ENCODE peak calls at places on chromosomes 7 and 10, in ten cellular contexts. L, N, F, R, W, A, Y, C, Z and M are unnamed samples.

GRCh38 chr10:47322300-47323061 is at the start of gene GDF2:
- DNase-seq in L (no peak), N (no peak), F (no peak), R (no peak), W (no peak), A (no peak), Y (no peak), C (no peak), Z (no peak), M (no peak)

GRCh38 chr7:36161996-36162395 is 8.9 kb downstream of the EEPD1 start:
- DNase-seq in L (no peak), N (no peak), F (no peak), R (no peak), W (no peak), A (no peak), Y (no peak), C (no peak), Z (no peak), M (no peak)

GRCh38 chr7:96284838-96285237 is 37.1 kb downstream of the SLC25A13 start:
- DNase-seq in L (no peak), N (no peak), F (no peak), R (no peak), W (no peak), A (no peak), Y (no peak), C (no peak), Z (no peak), M (no peak)

GRCh38 chr7:123936388-123936787 is 11.3 kb downstream of the SPAM1 start:
- DNase-seq in L (no peak), N (no peak), F (no peak), R (no peak), W (no peak), A (no peak), Y (no peak), C (no peak), Z (no peak), M (no peak)

GRCh38 chr7:83677180-83677866 is 28.4 kb upstream of the SEMA3E start:
- DNase-seq in L (no peak), N (no peak), F (no peak), R (no peak), W (no peak), A (no peak), Y (no peak), C (no peak), Z (peak; percentile 32), M (peak; percentile 12)

GRCh38 chr10:127069436-127069835 is 127.0 kb downstream of the INSYN2A start:
- DNase-seq in L (no peak), N (no peak), F (no peak), R (no peak), W (no peak), A (no peak), Y (no peak), C (no peak), Z (no peak), M (no peak)

GRCh38 chr7:159197066-159197975 is 52.7 kb upstream of the VIPR2 start:
- DNase-seq in L (no peak), N (peak; percentile 55), F (peak; percentile 55), R (no peak), W (no peak), A (peak; percentile 24), Y (no peak), C (no peak), Z (no peak), M (peak; percentile 91)

GRCh38 chr7:144786522-144786921 is 49.3 kb downstream of the TPK1 start:
- DNase-seq in L (no peak), N (no peak), F (no peak), R (no peak), W (no peak), A (no peak), Y (no peak), C (no peak), Z (no peak), M (peak; percentile 13)

GRCh38 chr10:22927661-22928403 is at the start of gene ARMC3:
- DNase-seq in L (peak; percentile 52), N (peak; percentile 75), F (peak; percentile 51), R (peak; percentile 65), W (peak; percentile 9), A (peak; percentile 45), Y (peak; percentile 82), C (peak; percentile 75), Z (peak; percentile 70), M (peak; percentile 69)

GRCh38 chr7:128909605-128910568 is 622 bp downstream of the KCP start:
- DNase-seq in L (no peak), N (no peak), F (no peak), R (no peak), W (no peak), A (no peak), Y (no peak), C (no peak), Z (peak; percentile 50), M (no peak)

GRCh38 chr7:29865526-29865925 is 59.2 kb downstream of the WIPF3 start:
- DNase-seq in L (no peak), N (no peak), F (no peak), R (no peak), W (no peak), A (no peak), Y (no peak), C (no peak), Z (no peak), M (peak; percentile 26)

GRCh38 chr7:30038182-30038980 is 10.2 kb downstream of the PLEKHA8 start:
- DNase-seq in L (no peak), N (no peak), F (no peak), R (no peak), W (no peak), A (no peak), Y (no peak), C (no peak), Z (no peak), M (no peak)

GRCh38 chr7:142774826-142775225 is 4.1 kb downstream of the PRSS2 start:
- DNase-seq in L (no peak), N (no peak), F (no peak), R (no peak), W (no peak), A (no peak), Y (no peak), C (no peak), Z (no peak), M (no peak)

GRCh38 chr7:127644484-127644883 is 7.5 kb upstream of the SND1 start:
- DNase-seq in L (no peak), N (no peak), F (no peak), R (no peak), W (no peak), A (no peak), Y (no peak), C (no peak), Z (no peak), M (no peak)

GRCh38 chr7:157785021-157785441 is 448.2 kb downstream of the DNAJB6 start:
- DNase-seq in L (no peak), N (no peak), F (no peak), R (no peak), W (no peak), A (no peak), Y (peak; percentile 20), C (peak; percentile 55), Z (no peak), M (no peak)

GRCh38 chr10:126133906-126134703 is 237.7 kb downstream of the FANK1 start:
- DNase-seq in L (no peak), N (no peak), F (no peak), R (no peak), W (no peak), A (no peak), Y (no peak), C (no peak), Z (no peak), M (peak; percentile 23)

GRCh38 chr7:140696024-140696678 is 357 bp upstream of the NDUFB2 start:
- DNase-seq in L (peak; percentile 90), N (peak; percentile 96), F (no peak), R (peak; percentile 96), W (peak; percentile 92), A (peak; percentile 85), Y (no peak), C (peak; percentile 97), Z (peak; percentile 99), M (no peak)

GRCh38 chr10:128070721-128071416 is 55.4 kb downstream of the MKI67 start:
- DNase-seq in L (no peak), N (no peak), F (no peak), R (no peak), W (no peak), A (no peak), Y (no peak), C (no peak), Z (no peak), M (no peak)

GRCh38 chr10:34223658-34224057 is 591.4 kb downstream of the PARD3 start:
- DNase-seq in L (no peak), N (no peak), F (no peak), R (no peak), W (no peak), A (no peak), Y (no peak), C (no peak), Z (no peak), M (no peak)

GRCh38 chr7:42886129-42886528 is 25.7 kb downstream of the C7orf25 start:
- DNase-seq in L (no peak), N (no peak), F (no peak), R (no peak), W (no peak), A (no peak), Y (no peak), C (no peak), Z (no peak), M (peak; percentile 79)

GRCh38 chr10:97969538-97969937 is 60.9 kb downstream of the CRTAC1 start:
- DNase-seq in L (no peak), N (no peak), F (no peak), R (no peak), W (no peak), A (no peak), Y (no peak), C (no peak), Z (no peak), M (no peak)

GRCh38 chr10:70368774-70369482 is 13.5 kb downstream of the LRRC20 start:
- DNase-seq in L (no peak), N (no peak), F (no peak), R (no peak), W (no peak), A (no peak), Y (no peak), C (no peak), Z (no peak), M (no peak)

GRCh38 chr7:130349911-130350782 is 5.5 kb downstream of the CPA5 start:
- DNase-seq in L (no peak), N (no peak), F (no peak), R (no peak), W (no peak), A (no peak), Y (no peak), C (no peak), Z (no peak), M (no peak)

GRCh38 chr7:78760620-78761355 is 692.7 kb downstream of the MAGI2 start:
- DNase-seq in L (no peak), N (no peak), F (no peak), R (no peak), W (no peak), A (no peak), Y (no peak), C (no peak), Z (no peak), M (no peak)

GRCh38 chr7:116434820-116435341 is 64.7 kb upstream of the CAV2 start:
- DNase-seq in L (no peak), N (no peak), F (no peak), R (no peak), W (no peak), A (no peak), Y (no peak), C (no peak), Z (no peak), M (no peak)

GRCh38 chr10:35043796-35044344 is 46.3 kb downstream of the CUL2 start:
- DNase-seq in L (no peak), N (no peak), F (no peak), R (no peak), W (no peak), A (no peak), Y (no peak), C (no peak), Z (no peak), M (no peak)

GRCh38 chr7:30222519-30223213 is 61.7 kb upstream of the ZNRF2 start:
- DNase-seq in L (no peak), N (no peak), F (no peak), R (no peak), W (no peak), A (no peak), Y (no peak), C (no peak), Z (no peak), M (peak; percentile 71)

GRCh38 chr7:18547509-18548187 is 52.1 kb downstream of the HDAC9 start:
- DNase-seq in L (no peak), N (no peak), F (no peak), R (no peak), W (no peak), A (no peak), Y (no peak), C (no peak), Z (no peak), M (no peak)